ENCODE peak calls at places on chromosomes 16 and 17, in five cellular contexts. L is thoracic aorta, S is MM.1S, G is glutamatergic neuron, H is AG04450. W is an unnamed sample.
A peak's percentile ranks its signal among the peaks of the same experiment; 100 is the strongest.

GRCh38 chr17:31434404-31435050 is 43.1 kb downstream of the RAB11FIP4 start:
- DNase-seq in S (no peak), H (no peak), G (no peak), L (no peak), W (no peak)

GRCh38 chr16:69346683-69347082 is 4.9 kb downstream of the TMED6 start:
- DNase-seq in G (no peak), H (no peak), L (no peak), S (no peak), W (no peak)

GRCh38 chr17:42273474-42274272 is 2.5 kb downstream of the STAT5B start:
- DNase-seq in H (no peak), L (no peak), S (no peak), G (no peak), W (no peak)

GRCh38 chr16:67542464-67542863 is 13.8 kb downstream of the RIPOR1 start:
- DNase-seq in H (no peak), L (no peak), G (no peak), S (peak; percentile 74), W (peak; percentile 80)

GRCh38 chr17:40966848-40967247 is at the start of gene KRT39:
- DNase-seq in G (no peak), H (no peak), L (no peak), S (no peak), W (no peak)

GRCh38 chr16:70805380-70805779 is 4.4 kb upstream of the VAC14 start:
- DNase-seq in H (no peak), G (no peak), S (no peak), L (no peak), W (no peak)

GRCh38 chr17:74859439-74860228 is at the start of gene GRIN2C:
- DNase-seq in G (peak; percentile 54), S (no peak), H (no peak), L (no peak), W (peak; percentile 79)

GRCh38 chr17:6547336-6547735 is 9.0 kb downstream of the PITPNM3 start:
- DNase-seq in S (no peak), G (no peak), H (no peak), L (no peak), W (no peak)

GRCh38 chr17:57207396-57207795 is 48.9 kb upstream of the MSI2 start:
- DNase-seq in H (no peak), L (no peak), S (no peak), G (no peak), W (no peak)

GRCh38 chr17:57924677-57925076 is 30.5 kb downstream of the CUEDC1 start:
- DNase-seq in L (no peak), G (no peak), H (no peak), S (no peak), W (no peak)

GRCh38 chr16:88005968-88006367 is 54.7 kb downstream of the BANP start:
- DNase-seq in S (no peak), G (no peak), L (no peak), H (no peak), W (no peak)

GRCh38 chr16:29804455-29805231 is 1.7 kb upstream of the MAZ start:
- DNase-seq in G (no peak), S (peak; percentile 54), L (no peak), H (no peak), W (no peak)

GRCh38 chr16:50517450-50518252 is 30.5 kb upstream of the NKD1 start:
- DNase-seq in S (no peak), G (no peak), L (no peak), H (no peak), W (no peak)

GRCh38 chr17:36933174-36934143 is 3.8 kb upstream of the LHX1 start:
- DNase-seq in H (no peak), G (peak; percentile 28), L (no peak), S (no peak), W (peak; percentile 51)

GRCh38 chr16:86387461-86388440 is 122.6 kb upstream of the FOXF1 start:
- DNase-seq in H (peak; percentile 94), S (no peak), L (no peak), G (no peak), W (no peak)

GRCh38 chr17:77527836-77528505 is 387.2 kb downstream of the SEC14L1 start:
- DNase-seq in H (no peak), G (peak; percentile 31), L (no peak), S (no peak), W (no peak)

GRCh38 chr16:29881050-29881449 is 18.0 kb upstream of the CDIPT start:
- DNase-seq in L (no peak), S (no peak), H (no peak), G (no peak), W (no peak)

DNA sequence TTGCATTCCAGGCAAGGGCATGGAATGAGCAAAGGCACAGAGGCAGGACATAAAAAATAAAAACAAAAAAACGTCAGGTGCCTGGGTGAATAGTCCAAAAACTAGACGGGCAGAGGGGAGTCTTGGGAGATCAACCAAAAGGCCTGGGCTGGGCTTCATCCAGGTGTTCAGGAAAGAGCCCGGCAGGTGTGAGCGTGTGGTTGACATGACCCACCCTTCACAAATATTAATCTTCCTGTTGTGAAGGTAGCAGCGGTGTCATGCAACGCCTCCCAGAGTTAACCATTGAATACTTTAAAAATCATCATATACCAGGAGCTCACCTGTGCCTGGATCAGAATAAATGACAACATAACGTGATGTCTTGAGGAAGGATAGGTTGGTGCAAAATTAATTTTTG is 90.6 kb downstream of the USP22 start:
- DNase-seq in H (no peak), L (no peak), G (no peak), S (peak; percentile 52), W (no peak)
- TF ChIP-seq CTCF in H (no peak), L (no peak), G (no peak), S (no peak), W (no peak)

DNA sequence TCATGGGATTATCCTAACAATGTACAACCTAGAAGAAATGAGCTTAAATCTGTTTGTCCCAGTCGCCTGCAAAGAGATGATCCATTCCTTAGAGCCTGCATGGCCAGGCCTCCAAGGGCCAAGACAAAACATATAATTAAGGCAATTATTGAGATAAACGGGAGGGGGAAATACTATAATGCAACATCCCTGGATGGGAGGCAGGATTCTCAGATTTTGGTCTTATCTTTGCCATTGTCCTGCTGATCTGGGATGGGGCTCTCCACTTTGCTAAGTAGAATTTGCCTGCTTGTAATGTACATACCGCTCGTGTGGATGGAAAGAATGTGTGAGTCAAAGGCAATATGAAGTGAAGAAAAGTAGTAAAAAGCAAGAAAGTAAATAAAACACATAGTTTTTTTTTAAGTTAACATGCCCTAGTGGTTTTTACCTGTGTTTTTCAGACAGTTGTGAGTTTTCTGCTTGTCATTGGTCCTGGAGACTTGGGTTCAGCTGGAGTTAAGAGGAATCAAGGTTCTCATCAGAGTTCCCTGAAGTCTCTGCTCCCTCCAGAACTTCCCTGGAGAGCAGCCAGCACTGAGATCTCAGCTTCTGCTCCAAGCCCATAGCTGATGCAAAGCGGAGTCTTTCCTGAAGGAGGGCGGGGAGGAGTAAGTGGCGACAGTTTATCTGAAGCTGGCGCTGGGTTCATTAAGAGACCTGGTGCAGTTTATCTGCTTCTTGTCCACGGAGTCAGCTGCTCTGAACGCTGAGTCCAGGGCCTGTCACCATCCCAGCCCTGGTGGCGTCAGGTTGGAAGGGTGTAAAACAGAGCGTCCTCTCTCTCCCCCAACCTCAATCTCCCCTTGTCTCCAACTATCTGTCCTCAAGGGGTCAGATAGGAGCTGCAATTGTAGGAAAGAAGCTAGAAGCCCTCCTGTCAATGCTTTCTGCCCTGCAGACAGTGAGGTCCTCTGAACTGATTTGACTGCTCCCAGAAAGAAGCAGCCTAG is 30.1 kb downstream of the HOXB1 start:
- DNase-seq in L (no peak), S (no peak), H (no peak), G (no peak), W (no peak)
- TF ChIP-seq CTCF in L (no peak), S (no peak), H (peak; percentile 20), G (no peak), W (no peak)

GRCh38 chr17:65617496-65617895 is 56.0 kb upstream of the AXIN2 start:
- DNase-seq in S (no peak), L (no peak), G (no peak), H (no peak), W (no peak)

DNA sequence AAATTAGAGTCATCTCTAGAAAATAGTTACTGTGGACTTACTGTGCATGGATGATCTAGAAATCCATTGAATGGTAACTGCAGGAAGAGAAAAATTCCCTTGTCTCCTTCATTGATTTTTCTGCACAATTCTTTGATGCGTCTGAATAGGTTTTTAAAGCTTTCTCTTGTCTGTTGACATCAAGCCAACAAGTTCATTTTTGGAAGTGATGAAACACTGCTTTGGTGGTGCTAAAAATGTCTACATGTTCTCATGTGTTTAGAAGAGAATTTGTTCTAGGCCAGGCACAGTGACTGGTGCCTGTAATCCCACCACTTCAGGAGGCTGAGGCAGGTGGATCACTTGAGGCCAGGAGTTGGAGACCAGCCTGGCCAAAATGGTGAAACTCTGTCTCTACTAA is 57.1 kb upstream of the AXIN2 start:
- DNase-seq in L (no peak), G (no peak), S (no peak), H (no peak), W (no peak)
- TF ChIP-seq CTCF in L (no peak), G (no peak), S (no peak), H (no peak), W (no peak)

DNA sequence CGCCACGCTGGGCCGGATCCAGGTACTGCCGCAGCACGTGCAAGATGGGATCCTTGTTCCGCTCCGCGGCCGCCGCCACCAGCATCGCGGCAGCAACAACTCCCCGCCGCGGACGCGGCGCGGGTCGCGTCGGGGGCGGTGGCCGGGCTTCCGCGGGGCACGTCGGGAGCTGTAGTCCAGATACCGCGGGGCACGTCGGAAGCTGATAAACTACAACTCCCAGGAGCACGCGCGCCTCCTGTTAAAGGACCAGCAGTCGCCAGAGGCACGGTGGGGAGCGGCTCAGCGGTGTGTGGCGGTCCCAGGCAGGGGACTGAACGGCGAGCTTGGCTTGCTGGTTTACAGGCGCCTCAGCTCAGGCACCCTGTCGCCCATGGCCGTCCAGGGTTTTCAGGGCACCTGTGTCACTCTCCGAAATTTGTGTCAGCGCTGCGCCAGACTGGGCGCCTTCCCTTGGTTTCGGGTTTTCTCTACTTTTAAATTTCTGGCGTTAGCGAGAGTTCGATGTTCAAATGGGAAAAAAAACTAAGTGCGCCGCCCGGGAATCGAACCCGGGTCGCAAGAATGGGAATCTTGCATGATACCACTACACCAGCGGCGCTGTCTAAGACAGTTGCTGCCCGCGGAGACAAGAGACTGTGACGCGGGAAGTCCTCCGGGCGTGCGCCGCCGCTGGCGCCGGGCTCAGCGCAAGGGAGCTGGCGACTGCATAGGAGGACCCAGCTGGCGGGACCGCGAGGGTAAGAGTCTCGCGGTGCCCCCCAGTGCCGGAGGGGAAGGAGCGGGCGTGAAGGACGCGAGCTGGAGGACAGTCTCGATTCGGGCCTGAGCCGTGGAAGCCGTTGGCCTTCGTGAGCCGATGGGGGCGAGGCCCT is at the start of gene METTL26:
- DNase-seq in H (peak; percentile 78), L (peak; percentile 86), G (peak; percentile 92), S (peak; percentile 96), W (peak; percentile 99)
- TF ChIP-seq CTCF in H (no peak), L (no peak), G (no peak), S (no peak), W (no peak)

W was measured in GM20000.